ENCODE peak calls at places on chromosomes 2 and 18, in six cellular contexts. One of them, this sample, is unnamed.
A peak's percentile ranks its signal among the peaks of the same experiment; 100 is the strongest.

GRCh38 chr2:119242276-119243119 is 18.9 kb downstream of the STEAP3 start:
- DNase-seq in foreskin fibroblast: no peak
- DNase-seq in left ventricle myocardium inferior: no peak
- DNase-seq in cardiac muscle cell: no peak
- DNase-seq in lung: no peak
- DNase-seq in K562: no peak
- DNase-seq in this sample: no peak

GRCh38 chr2:9205963-9206948 is at the start of gene ASAP2:
- DNase-seq in foreskin fibroblast: peak; percentile 75
- DNase-seq in left ventricle myocardium inferior: peak; percentile 73
- DNase-seq in cardiac muscle cell: peak; percentile 85
- DNase-seq in lung: peak; percentile 72
- DNase-seq in K562: peak; percentile 84
- DNase-seq in this sample: no peak

GRCh38 chr2:109201465-109202420 is 72.7 kb downstream of the SH3RF3 start:
- DNase-seq in foreskin fibroblast: no peak
- DNase-seq in left ventricle myocardium inferior: no peak
- DNase-seq in cardiac muscle cell: no peak
- DNase-seq in lung: no peak
- DNase-seq in K562: no peak
- DNase-seq in this sample: no peak

GRCh38 chr2:85549095-85549494 is 10.1 kb downstream of the MAT2A start:
- DNase-seq in foreskin fibroblast: no peak
- DNase-seq in left ventricle myocardium inferior: no peak
- DNase-seq in cardiac muscle cell: no peak
- DNase-seq in lung: no peak
- DNase-seq in K562: no peak
- DNase-seq in this sample: no peak

GRCh38 chr2:240796543-240797499 is 23.2 kb downstream of the KIF1A start:
- DNase-seq in foreskin fibroblast: no peak
- DNase-seq in left ventricle myocardium inferior: no peak
- DNase-seq in cardiac muscle cell: no peak
- DNase-seq in lung: no peak
- DNase-seq in K562: no peak
- DNase-seq in this sample: no peak

GRCh38 chr2:110999626-111000025 is 121.1 kb upstream of the BCL2L11 start:
- DNase-seq in foreskin fibroblast: no peak
- DNase-seq in left ventricle myocardium inferior: no peak
- DNase-seq in cardiac muscle cell: no peak
- DNase-seq in lung: no peak
- DNase-seq in K562: no peak
- DNase-seq in this sample: no peak

GRCh38 chr2:44674473-44675299 is 266.8 kb upstream of the SIX3 start:
- DNase-seq in foreskin fibroblast: no peak
- DNase-seq in left ventricle myocardium inferior: no peak
- DNase-seq in cardiac muscle cell: no peak
- DNase-seq in lung: no peak
- DNase-seq in K562: no peak
- DNase-seq in this sample: no peak

GRCh38 chr18:56284319-56284718 is 354.1 kb downstream of the TXNL1 start:
- DNase-seq in foreskin fibroblast: peak; percentile 7
- DNase-seq in left ventricle myocardium inferior: no peak
- DNase-seq in cardiac muscle cell: no peak
- DNase-seq in lung: no peak
- DNase-seq in K562: no peak
- DNase-seq in this sample: no peak

GRCh38 chr18:36460854-36461253 is 163.3 kb downstream of the FHOD3 start:
- DNase-seq in foreskin fibroblast: no peak
- DNase-seq in left ventricle myocardium inferior: no peak
- DNase-seq in cardiac muscle cell: no peak
- DNase-seq in lung: no peak
- DNase-seq in K562: no peak
- DNase-seq in this sample: no peak

GRCh38 chr2:152861349-152861942 is 143.0 kb downstream of the ARL6IP6 start:
- DNase-seq in foreskin fibroblast: peak; percentile 0
- DNase-seq in left ventricle myocardium inferior: no peak
- DNase-seq in cardiac muscle cell: peak; percentile 25
- DNase-seq in lung: peak; percentile 42
- DNase-seq in K562: peak; percentile 63
- DNase-seq in this sample: no peak

GRCh38 chr2:197307933-197308521 is 2.6 kb downstream of the ANKRD44 start:
- DNase-seq in foreskin fibroblast: no peak
- DNase-seq in left ventricle myocardium inferior: no peak
- DNase-seq in cardiac muscle cell: no peak
- DNase-seq in lung: no peak
- DNase-seq in K562: no peak
- DNase-seq in this sample: no peak

GRCh38 chr2:72325592-72326422 is 178.1 kb upstream of the CYP26B1 start:
- DNase-seq in foreskin fibroblast: no peak
- DNase-seq in left ventricle myocardium inferior: no peak
- DNase-seq in cardiac muscle cell: peak; percentile 35
- DNase-seq in lung: no peak
- DNase-seq in K562: peak; percentile 51
- DNase-seq in this sample: no peak

GRCh38 chr2:64354857-64355680 is 98.9 kb upstream of the LGALSL start:
- DNase-seq in foreskin fibroblast: peak; percentile 39
- DNase-seq in left ventricle myocardium inferior: no peak
- DNase-seq in cardiac muscle cell: peak; percentile 72
- DNase-seq in lung: no peak
- DNase-seq in K562: peak; percentile 75
- DNase-seq in this sample: peak; percentile 3

GRCh38 chr2:168231609-168232241 is 15.7 kb downstream of the STK39 start:
- DNase-seq in foreskin fibroblast: no peak
- DNase-seq in left ventricle myocardium inferior: peak; percentile 31
- DNase-seq in cardiac muscle cell: no peak
- DNase-seq in lung: no peak
- DNase-seq in K562: no peak
- DNase-seq in this sample: no peak

GRCh38 chr2:105454801-105455485 is 56.1 kb upstream of the FHL2 start:
- DNase-seq in foreskin fibroblast: peak; percentile 80
- DNase-seq in left ventricle myocardium inferior: no peak
- DNase-seq in cardiac muscle cell: peak; percentile 77
- DNase-seq in lung: no peak
- DNase-seq in K562: peak; percentile 74
- DNase-seq in this sample: peak; percentile 59

GRCh38 chr2:233448565-233448964 is 94.3 kb downstream of the DGKD start:
- DNase-seq in foreskin fibroblast: no peak
- DNase-seq in left ventricle myocardium inferior: no peak
- DNase-seq in cardiac muscle cell: no peak
- DNase-seq in lung: no peak
- DNase-seq in K562: no peak
- DNase-seq in this sample: no peak

GRCh38 chr2:109174214-109174613 is 45.2 kb downstream of the SH3RF3 start:
- DNase-seq in foreskin fibroblast: no peak
- DNase-seq in left ventricle myocardium inferior: no peak
- DNase-seq in cardiac muscle cell: no peak
- DNase-seq in lung: no peak
- DNase-seq in K562: no peak
- DNase-seq in this sample: no peak

GRCh38 chr2:156704132-156704531 is 268.0 kb downstream of the GPD2 start:
- DNase-seq in foreskin fibroblast: no peak
- DNase-seq in left ventricle myocardium inferior: no peak
- DNase-seq in cardiac muscle cell: no peak
- DNase-seq in lung: no peak
- DNase-seq in K562: no peak
- DNase-seq in this sample: no peak

GRCh38 chr2:241867776-241868420 is 1.6 kb upstream of the RTP5 start:
- DNase-seq in foreskin fibroblast: no peak
- DNase-seq in left ventricle myocardium inferior: peak; percentile 13
- DNase-seq in cardiac muscle cell: no peak
- DNase-seq in lung: no peak
- DNase-seq in K562: no peak
- DNase-seq in this sample: no peak

GRCh38 chr2:9484533-9484932 is 10.2 kb downstream of the IAH1 start:
- DNase-seq in foreskin fibroblast: peak; percentile 59
- DNase-seq in left ventricle myocardium inferior: no peak
- DNase-seq in cardiac muscle cell: no peak
- DNase-seq in lung: no peak
- DNase-seq in K562: no peak
- DNase-seq in this sample: no peak

GRCh38 chr2:42794271-42795046 is 2.1 kb upstream of the HAAO start:
- DNase-seq in foreskin fibroblast: peak; percentile 18
- DNase-seq in left ventricle myocardium inferior: no peak
- DNase-seq in cardiac muscle cell: peak; percentile 47
- DNase-seq in lung: no peak
- DNase-seq in K562: peak; percentile 56
- DNase-seq in this sample: no peak

GRCh38 chr18:21509062-21509461 is 91.4 kb downstream of the ESCO1 start:
- DNase-seq in foreskin fibroblast: no peak
- DNase-seq in left ventricle myocardium inferior: no peak
- DNase-seq in cardiac muscle cell: no peak
- DNase-seq in lung: no peak
- DNase-seq in K562: no peak
- DNase-seq in this sample: no peak

GRCh38 chr2:240227538-240228428 is 87.3 kb upstream of the OTOS start:
- DNase-seq in foreskin fibroblast: no peak
- DNase-seq in left ventricle myocardium inferior: no peak
- DNase-seq in cardiac muscle cell: no peak
- DNase-seq in lung: no peak
- DNase-seq in K562: no peak
- DNase-seq in this sample: no peak

GRCh38 chr18:77052656-77053309 is 79.8 kb downstream of the MBP start:
- DNase-seq in foreskin fibroblast: no peak
- DNase-seq in left ventricle myocardium inferior: no peak
- DNase-seq in cardiac muscle cell: no peak
- DNase-seq in lung: no peak
- DNase-seq in K562: no peak
- DNase-seq in this sample: no peak

DNA sequence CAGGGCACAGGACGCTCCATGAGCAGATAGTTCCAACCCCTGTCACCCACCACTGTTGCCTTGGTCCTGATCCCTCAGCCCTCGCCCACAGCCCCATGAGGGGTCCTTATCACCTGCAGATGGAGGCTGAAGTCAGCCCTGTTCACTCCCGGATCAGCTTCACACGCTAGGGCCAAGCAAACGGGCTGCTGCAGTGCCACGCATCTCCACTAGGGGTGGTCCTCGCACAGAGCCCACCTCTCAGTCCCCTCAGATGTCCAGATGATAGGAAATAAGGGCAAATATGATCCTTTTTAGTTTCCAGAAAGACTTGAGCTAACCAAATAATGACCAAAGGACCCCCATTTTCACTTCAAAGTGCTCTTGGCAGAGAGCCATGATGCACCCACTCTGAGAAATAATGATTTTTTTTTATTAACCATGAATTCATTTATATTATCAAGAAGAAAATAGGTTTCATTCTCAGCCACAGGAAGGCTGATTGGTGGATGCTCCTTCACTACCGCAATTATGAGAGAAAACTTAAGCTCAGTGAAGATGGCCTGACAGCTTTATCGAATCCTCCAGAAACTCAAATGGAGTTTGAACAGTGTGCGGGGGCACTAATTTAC is 71.9 kb upstream of the KLHL29 start:
- DNase-seq in foreskin fibroblast: no peak
- DNase-seq in left ventricle myocardium inferior: no peak
- DNase-seq in cardiac muscle cell: peak; percentile 34
- DNase-seq in lung: no peak
- DNase-seq in K562: peak; percentile 51
- DNase-seq in this sample: no peak
- TF ChIP-seq CTCF in foreskin fibroblast: peak; percentile 62
- TF ChIP-seq CTCF in left ventricle myocardium inferior: peak; percentile 41
- TF ChIP-seq CTCF in cardiac muscle cell: peak; percentile 79
- TF ChIP-seq CTCF in lung: no peak
- TF ChIP-seq CTCF in K562: peak; percentile 85
- TF ChIP-seq CTCF in this sample: peak; percentile 60

DNA sequence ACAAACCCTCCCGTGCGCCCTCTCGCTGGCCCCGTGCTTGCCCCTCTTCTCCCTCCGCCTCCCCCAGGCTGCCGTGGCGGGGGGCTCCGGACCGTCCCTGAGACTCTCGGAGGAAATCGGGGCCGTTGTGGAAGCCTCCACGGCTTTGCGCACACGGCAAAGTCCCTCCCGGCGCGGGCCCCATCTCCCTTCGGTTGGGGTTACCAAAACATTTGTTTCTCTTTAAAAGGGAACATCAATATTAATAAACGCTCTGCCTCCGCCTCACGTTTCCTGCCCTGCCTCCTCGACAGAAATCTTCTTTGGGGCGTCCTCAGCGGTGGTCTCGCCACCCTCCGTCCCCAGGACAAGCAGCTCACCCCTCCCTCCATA is 3.8 kb downstream of the PAX3 start:
- DNase-seq in foreskin fibroblast: no peak
- DNase-seq in left ventricle myocardium inferior: no peak
- DNase-seq in cardiac muscle cell: no peak
- DNase-seq in lung: no peak
- DNase-seq in K562: no peak
- DNase-seq in this sample: no peak
- H3K4me3 ChIP-seq in foreskin fibroblast: peak overlapping the region; percentile 70
- H3K4me3 ChIP-seq in left ventricle myocardium inferior: peak overlapping the region; percentile 42
- H3K4me3 ChIP-seq in cardiac muscle cell: no peak overlapping the region
- H3K4me3 ChIP-seq in lung: no peak overlapping the region
- H3K4me3 ChIP-seq in K562: no peak overlapping the region
- H3K4me3 ChIP-seq in this sample: peak overlapping the region; percentile 38

DNA sequence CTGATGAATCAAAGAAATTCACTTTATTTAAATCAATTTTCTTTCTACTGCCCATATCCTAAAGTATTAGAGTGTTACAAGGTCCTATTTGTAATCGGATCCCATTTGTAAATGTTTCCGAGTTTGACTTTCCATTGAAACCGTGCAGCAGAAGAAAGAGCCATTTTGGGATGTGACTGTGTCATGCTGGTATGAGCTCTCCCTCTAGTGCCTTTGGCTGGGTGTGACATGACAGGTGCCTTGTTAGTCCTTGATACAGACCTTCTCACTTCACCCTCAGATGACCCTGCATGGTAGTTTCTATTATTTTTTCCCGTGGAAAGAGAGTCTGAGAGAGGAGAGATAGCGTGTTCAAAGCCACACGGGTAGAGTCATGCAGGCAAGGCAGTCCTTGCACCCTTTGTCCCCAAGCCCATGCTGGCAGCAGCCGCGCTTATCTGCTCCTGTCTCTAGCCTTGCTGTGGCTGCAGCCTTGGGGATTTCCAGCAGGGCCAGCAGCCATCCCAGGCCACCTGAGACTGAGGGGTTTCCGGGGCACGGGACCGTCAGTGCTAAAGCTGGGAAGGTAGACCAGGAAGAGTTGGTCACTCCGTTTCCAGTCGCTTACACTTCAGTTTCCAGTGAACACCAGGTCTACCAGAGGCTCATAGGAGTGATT is 21.4 kb downstream of the CHMP1B start:
- DNase-seq in foreskin fibroblast: no peak
- DNase-seq in left ventricle myocardium inferior: no peak
- DNase-seq in cardiac muscle cell: peak; percentile 47
- DNase-seq in lung: no peak
- DNase-seq in K562: peak; percentile 72
- DNase-seq in this sample: no peak
- TF ChIP-seq CTCF in foreskin fibroblast: peak; percentile 32
- TF ChIP-seq CTCF in left ventricle myocardium inferior: peak; percentile 63
- TF ChIP-seq CTCF in cardiac muscle cell: peak; percentile 35
- TF ChIP-seq CTCF in lung: peak; percentile 17
- TF ChIP-seq CTCF in K562: peak; percentile 72
- TF ChIP-seq CTCF in this sample: peak; percentile 34

DNA sequence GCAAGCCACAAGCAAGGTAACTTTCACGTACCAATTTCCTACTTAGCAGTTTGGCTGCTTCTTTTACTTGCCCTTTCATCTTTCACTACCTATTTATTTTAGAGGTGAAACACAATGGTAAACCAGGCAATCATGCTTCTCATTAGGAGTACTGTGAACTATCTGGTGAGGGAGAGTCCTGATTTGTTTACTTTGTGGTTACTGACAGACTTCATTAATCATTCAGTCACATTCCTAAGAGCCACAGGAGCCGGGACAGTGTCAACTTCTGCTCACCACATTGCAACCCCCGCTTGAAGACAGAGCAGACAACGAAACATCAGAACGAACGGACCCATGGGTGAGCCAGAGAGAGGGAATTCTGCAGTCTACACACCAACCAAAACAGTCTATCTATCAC is 28.8 kb downstream of the TUBB6 start:
- DNase-seq in foreskin fibroblast: peak; percentile 57
- DNase-seq in left ventricle myocardium inferior: no peak
- DNase-seq in cardiac muscle cell: no peak
- DNase-seq in lung: no peak
- DNase-seq in K562: peak; percentile 30
- DNase-seq in this sample: no peak
- H3K4me3 ChIP-seq in foreskin fibroblast: no peak overlapping the region
- H3K4me3 ChIP-seq in left ventricle myocardium inferior: no peak overlapping the region
- H3K4me3 ChIP-seq in cardiac muscle cell: no peak overlapping the region
- H3K4me3 ChIP-seq in lung: no peak overlapping the region
- H3K4me3 ChIP-seq in K562: no peak overlapping the region
- H3K4me3 ChIP-seq in this sample: no peak overlapping the region

This sample was measured in BJ.